ENCODE peak calls at places on chromosome 10, in eight cellular contexts. One of them, this sample, is unnamed.

GRCh38 chr10:12187321-12187905 is 8.3 kb downstream of the NUDT5 start:
- DNase-seq in neuronal stem cell: no peak
- DNase-seq in ovary: no peak
- DNase-seq in right cardiac atrium: no peak
- DNase-seq in stomach: no peak
- DNase-seq in fibroblast of pulmonary artery: no peak
- DNase-seq in astrocyte of the spinal cord: no peak
- DNase-seq in HCT116: no peak
- DNase-seq in this sample: no peak

GRCh38 chr10:4763960-4764428 is 62.0 kb upstream of the AKR1E2 start:
- DNase-seq in neuronal stem cell: no peak
- DNase-seq in ovary: no peak
- DNase-seq in right cardiac atrium: no peak
- DNase-seq in stomach: no peak
- DNase-seq in fibroblast of pulmonary artery: peak
- DNase-seq in astrocyte of the spinal cord: peak
- DNase-seq in HCT116: no peak
- DNase-seq in this sample: peak

GRCh38 chr10:11204355-11204879 is 186.7 kb downstream of the CELF2 start:
- DNase-seq in neuronal stem cell: no peak
- DNase-seq in ovary: no peak
- DNase-seq in right cardiac atrium: no peak
- DNase-seq in stomach: no peak
- DNase-seq in fibroblast of pulmonary artery: no peak
- DNase-seq in astrocyte of the spinal cord: no peak
- DNase-seq in HCT116: no peak
- DNase-seq in this sample: no peak

GRCh38 chr10:43221419-43222293 is 45.2 kb downstream of the RASGEF1A start:
- DNase-seq in neuronal stem cell: no peak
- DNase-seq in ovary: peak
- DNase-seq in right cardiac atrium: peak
- DNase-seq in stomach: no peak
- DNase-seq in fibroblast of pulmonary artery: no peak
- DNase-seq in astrocyte of the spinal cord: no peak
- DNase-seq in HCT116: no peak
- DNase-seq in this sample: no peak

GRCh38 chr10:93458821-93459257 is 23.3 kb downstream of the MYOF start:
- DNase-seq in neuronal stem cell: no peak
- DNase-seq in ovary: peak
- DNase-seq in right cardiac atrium: peak
- DNase-seq in stomach: peak
- DNase-seq in fibroblast of pulmonary artery: peak
- DNase-seq in astrocyte of the spinal cord: peak
- DNase-seq in HCT116: peak
- DNase-seq in this sample: peak

GRCh38 chr10:73653701-73654100 is 2.1 kb downstream of the SYNPO2L start:
- DNase-seq in neuronal stem cell: no peak
- DNase-seq in ovary: no peak
- DNase-seq in right cardiac atrium: no peak
- DNase-seq in stomach: no peak
- DNase-seq in fibroblast of pulmonary artery: peak
- DNase-seq in astrocyte of the spinal cord: peak
- DNase-seq in HCT116: no peak
- DNase-seq in this sample: no peak

GRCh38 chr10:5692476-5693358 is 8.1 kb downstream of the TASOR2 start:
- DNase-seq in neuronal stem cell: peak
- DNase-seq in ovary: peak
- DNase-seq in right cardiac atrium: peak
- DNase-seq in stomach: peak
- DNase-seq in fibroblast of pulmonary artery: peak
- DNase-seq in astrocyte of the spinal cord: peak
- DNase-seq in HCT116: no peak
- DNase-seq in this sample: no peak

GRCh38 chr10:100567249-100567648 is 31.5 kb downstream of the HIF1AN start:
- DNase-seq in neuronal stem cell: no peak
- DNase-seq in ovary: no peak
- DNase-seq in right cardiac atrium: no peak
- DNase-seq in stomach: no peak
- DNase-seq in fibroblast of pulmonary artery: no peak
- DNase-seq in astrocyte of the spinal cord: no peak
- DNase-seq in HCT116: no peak
- DNase-seq in this sample: no peak

GRCh38 chr10:122999347-122999746 is 9.2 kb downstream of the IKZF5 start:
- DNase-seq in neuronal stem cell: no peak
- DNase-seq in ovary: no peak
- DNase-seq in right cardiac atrium: no peak
- DNase-seq in stomach: no peak
- DNase-seq in fibroblast of pulmonary artery: no peak
- DNase-seq in astrocyte of the spinal cord: no peak
- DNase-seq in HCT116: no peak
- DNase-seq in this sample: no peak

GRCh38 chr10:78437407-78437768 is 403.7 kb downstream of the RPS24 start:
- DNase-seq in neuronal stem cell: no peak
- DNase-seq in ovary: no peak
- DNase-seq in right cardiac atrium: no peak
- DNase-seq in stomach: no peak
- DNase-seq in fibroblast of pulmonary artery: no peak
- DNase-seq in astrocyte of the spinal cord: no peak
- DNase-seq in HCT116: no peak
- DNase-seq in this sample: no peak

GRCh38 chr10:24097771-24098207 is 111.1 kb upstream of the KIAA1217 start:
- DNase-seq in neuronal stem cell: no peak
- DNase-seq in ovary: no peak
- DNase-seq in right cardiac atrium: no peak
- DNase-seq in stomach: no peak
- DNase-seq in fibroblast of pulmonary artery: no peak
- DNase-seq in astrocyte of the spinal cord: peak
- DNase-seq in HCT116: no peak
- DNase-seq in this sample: no peak

GRCh38 chr10:77358666-77359065 is 278.9 kb downstream of the KCNMA1 start:
- DNase-seq in neuronal stem cell: no peak
- DNase-seq in ovary: no peak
- DNase-seq in right cardiac atrium: no peak
- DNase-seq in stomach: no peak
- DNase-seq in fibroblast of pulmonary artery: no peak
- DNase-seq in astrocyte of the spinal cord: no peak
- DNase-seq in HCT116: no peak
- DNase-seq in this sample: no peak

GRCh38 chr10:77355844-77356243 is 281.8 kb downstream of the KCNMA1 start:
- DNase-seq in neuronal stem cell: no peak
- DNase-seq in ovary: no peak
- DNase-seq in right cardiac atrium: no peak
- DNase-seq in stomach: no peak
- DNase-seq in fibroblast of pulmonary artery: peak
- DNase-seq in astrocyte of the spinal cord: peak
- DNase-seq in HCT116: no peak
- DNase-seq in this sample: peak

GRCh38 chr10:77357185-77357584 is 280.4 kb downstream of the KCNMA1 start:
- DNase-seq in neuronal stem cell: no peak
- DNase-seq in ovary: no peak
- DNase-seq in right cardiac atrium: no peak
- DNase-seq in stomach: no peak
- DNase-seq in fibroblast of pulmonary artery: no peak
- DNase-seq in astrocyte of the spinal cord: no peak
- DNase-seq in HCT116: no peak
- DNase-seq in this sample: no peak

GRCh38 chr10:77359287-77359691 is 278.3 kb downstream of the KCNMA1 start:
- DNase-seq in neuronal stem cell: no peak
- DNase-seq in ovary: no peak
- DNase-seq in right cardiac atrium: no peak
- DNase-seq in stomach: no peak
- DNase-seq in fibroblast of pulmonary artery: no peak
- DNase-seq in astrocyte of the spinal cord: no peak
- DNase-seq in HCT116: no peak
- DNase-seq in this sample: no peak

GRCh38 chr10:77357611-77358010 is 280.0 kb downstream of the KCNMA1 start:
- DNase-seq in neuronal stem cell: no peak
- DNase-seq in ovary: no peak
- DNase-seq in right cardiac atrium: no peak
- DNase-seq in stomach: no peak
- DNase-seq in fibroblast of pulmonary artery: peak
- DNase-seq in astrocyte of the spinal cord: peak
- DNase-seq in HCT116: no peak
- DNase-seq in this sample: peak
- H3K4me3 ChIP-seq in neuronal stem cell: no peak
- H3K4me3 ChIP-seq in ovary: no peak
- H3K4me3 ChIP-seq in right cardiac atrium: no peak
- H3K4me3 ChIP-seq in stomach: no peak
- H3K4me3 ChIP-seq in fibroblast of pulmonary artery: no peak
- H3K4me3 ChIP-seq in astrocyte of the spinal cord: no peak
- H3K4me3 ChIP-seq in HCT116: no peak
- H3K4me3 ChIP-seq in this sample: no peak

GRCh38 chr10:17396004-17396403 is 58.4 kb downstream of the ST8SIA6 start:
- DNase-seq in neuronal stem cell: no peak
- DNase-seq in ovary: no peak
- DNase-seq in right cardiac atrium: no peak
- DNase-seq in stomach: no peak
- DNase-seq in fibroblast of pulmonary artery: no peak
- DNase-seq in astrocyte of the spinal cord: no peak
- DNase-seq in HCT116: no peak
- DNase-seq in this sample: no peak
- H3K4me3 ChIP-seq in neuronal stem cell: no peak
- H3K4me3 ChIP-seq in ovary: no peak
- H3K4me3 ChIP-seq in right cardiac atrium: no peak
- H3K4me3 ChIP-seq in stomach: no peak
- H3K4me3 ChIP-seq in fibroblast of pulmonary artery: no peak
- H3K4me3 ChIP-seq in astrocyte of the spinal cord: no peak
- H3K4me3 ChIP-seq in HCT116: no peak
- H3K4me3 ChIP-seq in this sample: no peak

GRCh38 chr10:128062331-128062730 is 63.9 kb downstream of the MKI67 start:
- DNase-seq in neuronal stem cell: no peak
- DNase-seq in ovary: no peak
- DNase-seq in right cardiac atrium: no peak
- DNase-seq in stomach: no peak
- DNase-seq in fibroblast of pulmonary artery: no peak
- DNase-seq in astrocyte of the spinal cord: no peak
- DNase-seq in HCT116: no peak
- DNase-seq in this sample: no peak
- H3K4me3 ChIP-seq in neuronal stem cell: no peak
- H3K4me3 ChIP-seq in ovary: no peak
- H3K4me3 ChIP-seq in right cardiac atrium: no peak
- H3K4me3 ChIP-seq in stomach: no peak
- H3K4me3 ChIP-seq in fibroblast of pulmonary artery: no peak
- H3K4me3 ChIP-seq in astrocyte of the spinal cord: no peak
- H3K4me3 ChIP-seq in HCT116: no peak
- H3K4me3 ChIP-seq in this sample: no peak

DNA sequence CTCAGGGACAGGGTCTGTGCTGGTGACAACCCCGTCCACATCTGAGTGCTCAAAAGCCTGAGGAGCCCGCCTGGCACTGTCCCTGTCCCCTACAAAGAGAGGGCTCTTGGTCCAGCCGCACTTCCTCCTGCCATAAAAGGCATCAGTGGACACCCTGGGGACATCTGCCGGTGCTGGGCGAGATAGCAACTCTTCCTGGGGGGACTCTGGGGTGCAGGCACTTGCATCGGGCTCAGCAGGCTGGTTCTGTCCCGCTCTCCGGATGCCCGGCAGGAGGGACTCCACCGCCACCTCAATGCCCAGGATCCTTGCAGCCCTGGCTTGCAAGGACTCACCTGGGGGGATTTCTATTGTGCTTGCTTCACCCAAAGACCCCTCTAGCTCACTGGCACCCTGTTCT is 32.8 kb downstream of the JCAD start:
- DNase-seq in neuronal stem cell: no peak
- DNase-seq in ovary: no peak
- DNase-seq in right cardiac atrium: no peak
- DNase-seq in stomach: no peak
- DNase-seq in fibroblast of pulmonary artery: no peak
- DNase-seq in astrocyte of the spinal cord: no peak
- DNase-seq in HCT116: no peak
- DNase-seq in this sample: no peak
- H3K4me3 ChIP-seq in neuronal stem cell: no peak
- H3K4me3 ChIP-seq in ovary: no peak
- H3K4me3 ChIP-seq in right cardiac atrium: no peak
- H3K4me3 ChIP-seq in stomach: no peak
- H3K4me3 ChIP-seq in fibroblast of pulmonary artery: no peak
- H3K4me3 ChIP-seq in astrocyte of the spinal cord: no peak
- H3K4me3 ChIP-seq in HCT116: no peak
- H3K4me3 ChIP-seq in this sample: no peak

This sample was measured in skeletal muscle cell.